ENCODE peak calls at places on chromosomes 4 and X, in ten cellular contexts. B, I, S, L, T, K, H, Q, V and W are unnamed samples.

GRCh38 chr4:122819708-122820449 is 6.8 kb upstream of the FGF2 start:
- DNase-seq in K (no peak), B (no peak), V (no peak), S (no peak), L (peak), H (no peak), I (peak), Q (no peak), T (no peak), W (peak)

GRCh38 chrX:81195712-81196111 is 6.0 kb downstream of the HMGN5 start:
- DNase-seq in I (peak), H (peak), S (no peak), K (peak), T (no peak), V (peak), B (peak), Q (no peak), L (peak), W (peak)

GRCh38 chr4:137705171-137705783 is 173.0 kb upstream of the PCDH18 start:
- DNase-seq in I (peak), L (peak), H (no peak), B (no peak), T (no peak), S (no peak), V (no peak), K (peak), Q (no peak), W (peak)

GRCh38 chr4:152464030-152464823 is 71.7 kb downstream of the FBXW7 start:
- DNase-seq in K (no peak), I (no peak), Q (no peak), L (no peak), B (no peak), S (no peak), V (no peak), H (no peak), T (no peak), W (no peak)

GRCh38 chrX:13194291-13195103 is 125.4 kb downstream of the ATXN3L start:
- DNase-seq in L (peak), V (no peak), H (no peak), T (no peak), Q (no peak), B (no peak), K (no peak), I (peak), S (no peak), W (no peak)

GRCh38 chrX:15679246-15679645 is 14.6 kb upstream of the CLTRN start:
- DNase-seq in T (no peak), V (no peak), B (no peak), K (no peak), S (no peak), I (no peak), L (peak), H (no peak), Q (no peak), W (peak)

GRCh38 chr4:13484749-13485345 is 707 bp upstream of the RAB28 start:
- DNase-seq in I (peak), Q (no peak), T (no peak), V (peak), H (no peak), S (no peak), B (no peak), L (peak), K (peak), W (peak)

GRCh38 chr4:24594887-24595286 is 10.5 kb upstream of the DHX15 start:
- DNase-seq in V (peak), I (no peak), B (no peak), T (no peak), K (peak), L (peak), S (no peak), Q (no peak), H (no peak), W (no peak)

GRCh38 chr4:6991771-6992557 is 51.2 kb upstream of the TADA2B start:
- DNase-seq in K (peak), T (no peak), B (no peak), Q (no peak), L (peak), I (peak), H (peak), S (no peak), V (no peak), W (peak)

GRCh38 chrX:87941841-87942240 is 424.2 kb downstream of the KLHL4 start:
- DNase-seq in T (no peak), B (no peak), H (no peak), S (no peak), L (peak), K (no peak), Q (no peak), V (no peak), I (no peak), W (no peak)

GRCh38 chr4:30950737-30951136 is 230.6 kb downstream of the PCDH7 start:
- DNase-seq in K (no peak), Q (no peak), I (no peak), T (peak), S (no peak), H (no peak), L (peak), V (no peak), B (no peak), W (no peak)

GRCh38 chrX:17120816-17121215 is 174.4 kb downstream of the REPS2 start:
- DNase-seq in L (no peak), B (no peak), Q (no peak), K (no peak), S (no peak), T (no peak), V (no peak), H (no peak), I (no peak), W (no peak)

GRCh38 chrX:154462396-154462795 is 4.3 kb downstream of the PLXNA3 start:
- DNase-seq in H (no peak), K (no peak), V (no peak), T (no peak), L (no peak), B (no peak), Q (no peak), S (no peak), I (no peak), W (no peak)

GRCh38 chr4:127708985-127709384 is 21.2 kb upstream of the SLC25A31 start:
- DNase-seq in V (peak), I (peak), T (peak), B (no peak), Q (no peak), K (peak), L (peak), H (peak), S (no peak), W (peak)

GRCh38 chrX:32877592-32877991 is 333.8 kb downstream of the DMD start:
- DNase-seq in T (peak), V (no peak), Q (no peak), L (peak), I (no peak), K (peak), S (no peak), B (no peak), H (no peak), W (no peak)

GRCh38 chr4:156347412-156348075 is 393.9 kb upstream of the CTSO start:
- DNase-seq in Q (no peak), S (no peak), V (no peak), B (no peak), K (no peak), H (no peak), L (peak), I (peak), T (no peak), W (peak)

GRCh38 chr4:159283697-159284492 is 181.0 kb downstream of the RAPGEF2 start:
- DNase-seq in V (no peak), T (no peak), H (no peak), L (peak), B (no peak), I (peak), S (no peak), K (peak), Q (no peak), W (peak)

GRCh38 chr4:6772223-6772928 is 10.2 kb upstream of the KIAA0232 start:
- DNase-seq in H (peak), L (peak), K (peak), T (no peak), Q (no peak), I (peak), B (no peak), S (no peak), V (no peak), W (no peak)

GRCh38 chr4:113951263-113951662 is 28.2 kb downstream of the ARSJ start:
- DNase-seq in K (peak), B (no peak), Q (no peak), L (no peak), S (no peak), T (no peak), V (no peak), H (no peak), I (peak), W (peak)

GRCh38 chr4:71206763-71207162 is 132.1 kb upstream of the SLC4A4 start:
- DNase-seq in T (no peak), I (peak), V (no peak), L (no peak), S (no peak), H (no peak), K (no peak), B (no peak), Q (no peak), W (peak)

GRCh38 chr4:71189471-71189870 is 149.3 kb upstream of the SLC4A4 start:
- DNase-seq in T (no peak), V (no peak), K (peak), S (no peak), B (no peak), Q (no peak), H (no peak), L (no peak), I (peak), W (no peak)

GRCh38 chr4:11368701-11369115 is 60.0 kb downstream of the HS3ST1 start:
- DNase-seq in H (no peak), B (no peak), L (no peak), T (peak), S (peak), V (no peak), I (no peak), K (no peak), Q (peak), W (no peak)

GRCh38 chrX:140501321-140501720 is 3.5 kb downstream of the SOX3 start:
- DNase-seq in I (no peak), H (no peak), V (no peak), Q (no peak), S (no peak), L (no peak), T (no peak), K (no peak), B (no peak), W (no peak)

GRCh38 chr4:158523990-158524545 is 2.4 kb downstream of the RXFP1 start:
- DNase-seq in V (no peak), Q (no peak), B (no peak), H (no peak), T (no peak), L (peak), S (no peak), I (no peak), K (no peak), W (no peak)

GRCh38 chrX:54530358-54530900 is 410 bp downstream of the GNL3L start:
- DNase-seq in B (no peak), H (no peak), I (peak), S (no peak), L (no peak), T (no peak), K (peak), Q (no peak), V (no peak), W (no peak)

GRCh38 chr4:156974264-156974663 is 2.7 kb upstream of the PDGFC start:
- DNase-seq in V (no peak), T (no peak), S (no peak), B (no peak), Q (no peak), K (peak), L (no peak), H (no peak), I (peak), W (peak)

GRCh38 chr4:152340818-152341217 is 195.1 kb downstream of the FBXW7 start:
- DNase-seq in I (no peak), B (no peak), T (no peak), K (no peak), Q (no peak), L (no peak), H (no peak), S (no peak), V (no peak), W (peak)

GRCh38 chrX:151564035-151564434 is 560 bp downstream of the PASD1 start:
- DNase-seq in S (no peak), Q (peak), T (no peak), V (no peak), H (no peak), I (no peak), B (no peak), K (no peak), L (no peak), W (no peak)
- H3K4me3 ChIP-seq in S (no peak), Q (no peak), T (no peak), V (no peak), H (no peak), I (no peak), B (no peak), K (no peak), L (no peak), W (no peak)

GRCh38 chrX:38985945-38986344 is 184.7 kb downstream of the MID1IP1 start:
- DNase-seq in S (no peak), Q (no peak), B (no peak), I (no peak), V (no peak), L (no peak), K (no peak), H (no peak), T (no peak), W (no peak)

GRCh38 chrX:38982843-38983242 is 181.6 kb downstream of the MID1IP1 start:
- DNase-seq in H (no peak), I (no peak), L (no peak), S (no peak), T (no peak), B (no peak), V (no peak), K (no peak), Q (no peak), W (no peak)

GRCh38 chrX:38986586-38986985 is 185.3 kb downstream of the MID1IP1 start:
- DNase-seq in B (no peak), Q (no peak), I (no peak), S (no peak), V (no peak), T (no peak), K (no peak), H (no peak), L (no peak), W (no peak)

GRCh38 chrX:38987135-38987780 is 186.0 kb downstream of the MID1IP1 start:
- DNase-seq in V (no peak), T (no peak), I (peak), H (no peak), K (no peak), S (peak), Q (peak), L (no peak), B (no peak), W (peak)

DNA sequence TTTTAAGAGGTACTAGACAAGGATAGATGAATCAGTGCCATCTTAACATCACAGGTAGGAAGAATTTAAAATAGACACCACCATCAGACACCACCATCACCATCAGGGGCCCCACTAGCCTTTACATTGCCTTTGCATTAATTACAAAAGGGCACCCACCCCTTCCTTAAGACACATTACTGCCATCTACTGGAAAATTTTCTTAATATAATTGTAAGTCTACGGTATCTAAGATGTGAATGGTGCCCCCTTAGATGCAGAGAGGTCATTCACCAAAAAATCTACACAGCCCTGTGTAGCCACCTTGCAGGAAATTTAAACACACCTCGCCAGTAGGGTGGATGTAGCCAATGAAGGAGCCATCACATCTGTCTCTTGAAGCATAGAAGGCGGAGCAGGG is 184.1 kb downstream of the MID1IP1 start:
- DNase-seq in L (peak), B (no peak), K (peak), V (peak), I (peak), Q (no peak), T (no peak), H (no peak), S (no peak), W (peak)
- TF ChIP-seq CTCF in L (peak), B (no peak), K (no peak), V (peak), I (peak), Q (peak), T (peak), H (peak), S (no peak), W (peak)

GRCh38 chr4:184289179-184289535 is 71.5 kb upstream of the ENPP6 start:
- DNase-seq in V (no peak), I (no peak), K (no peak), H (no peak), L (no peak), Q (no peak), T (no peak), B (no peak), S (no peak), W (no peak)

GRCh38 chr4:184284742-184285141 is 67.1 kb upstream of the ENPP6 start:
- DNase-seq in I (no peak), H (no peak), K (no peak), Q (no peak), V (no peak), L (no peak), S (no peak), T (no peak), B (no peak), W (no peak)

GRCh38 chr4:184288451-184289178 is 70.9 kb upstream of the ENPP6 start:
- DNase-seq in S (no peak), L (no peak), V (no peak), B (no peak), H (no peak), K (no peak), I (no peak), Q (no peak), T (no peak), W (no peak)

GRCh38 chr4:184286346-184286745 is 68.7 kb upstream of the ENPP6 start:
- DNase-seq in I (peak), V (no peak), B (no peak), L (no peak), H (no peak), T (no peak), K (peak), S (no peak), Q (no peak), W (no peak)

GRCh38 chr4:184287697-184288255 is 70.1 kb upstream of the ENPP6 start:
- DNase-seq in T (no peak), K (peak), L (peak), H (peak), V (no peak), B (peak), Q (no peak), S (no peak), I (peak), W (peak)
- H3K4me3 ChIP-seq in T (no peak), K (no peak), L (no peak), H (no peak), V (no peak), B (no peak), Q (no peak), S (no peak), I (no peak), W (no peak)

DNA sequence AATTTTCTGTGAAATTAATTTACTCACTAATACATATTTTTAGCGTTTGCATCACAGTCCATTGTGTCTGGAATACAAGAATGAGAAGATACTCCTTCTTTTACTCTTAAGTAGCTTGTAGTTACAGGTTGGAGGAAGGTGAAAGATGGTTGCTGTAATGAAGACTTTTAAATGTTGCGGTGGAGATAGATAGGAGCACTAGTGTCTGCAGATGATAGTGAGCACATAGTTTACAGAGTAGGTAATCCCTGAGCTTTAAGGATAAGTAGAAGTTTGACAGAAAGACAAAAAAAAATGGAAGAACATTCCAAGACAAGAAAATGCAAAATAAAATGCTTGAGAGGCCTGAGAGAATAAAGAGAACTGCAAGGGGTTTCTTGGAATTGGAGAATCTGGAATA is 5.4 kb upstream of the SLC39A8 start:
- DNase-seq in K (no peak), L (no peak), V (no peak), B (no peak), Q (no peak), S (no peak), I (no peak), H (no peak), T (no peak), W (no peak)
- TF ChIP-seq CTCF in K (no peak), L (no peak), V (no peak), B (no peak), Q (no peak), S (no peak), I (no peak), H (no peak), T (no peak), W (no peak)

GRCh38 chr4:55124337-55125076 is 888 bp downstream of the KDR start:
- DNase-seq in V (no peak), H (no peak), L (no peak), T (no peak), S (peak), I (no peak), K (peak), Q (peak), B (no peak), W (peak)

GRCh38 chr4:55125087-55125721 is at the start of gene KDR:
- DNase-seq in L (peak), V (no peak), K (peak), B (peak), Q (peak), H (no peak), T (no peak), I (peak), S (peak), W (peak)

GRCh38 chr4:55127521-55127920 is 2.1 kb upstream of the KDR start:
- DNase-seq in L (no peak), S (no peak), Q (no peak), I (no peak), B (no peak), V (no peak), H (no peak), T (no peak), K (peak), W (no peak)

GRCh38 chr4:55127053-55127452 is 1.7 kb upstream of the KDR start:
- DNase-seq in S (no peak), V (no peak), T (no peak), I (no peak), K (no peak), H (no peak), Q (no peak), B (no peak), L (no peak), W (no peak)

GRCh38 chr4:55125763-55126541 is 557 bp upstream of the KDR start:
- DNase-seq in S (no peak), B (no peak), T (no peak), V (no peak), H (no peak), K (peak), Q (no peak), L (no peak), I (peak), W (peak)
- H3K4me3 ChIP-seq in S (no peak), B (peak), T (peak), V (peak), H (peak), K (peak), Q (peak), L (peak), I (peak), W (peak)

DNA sequence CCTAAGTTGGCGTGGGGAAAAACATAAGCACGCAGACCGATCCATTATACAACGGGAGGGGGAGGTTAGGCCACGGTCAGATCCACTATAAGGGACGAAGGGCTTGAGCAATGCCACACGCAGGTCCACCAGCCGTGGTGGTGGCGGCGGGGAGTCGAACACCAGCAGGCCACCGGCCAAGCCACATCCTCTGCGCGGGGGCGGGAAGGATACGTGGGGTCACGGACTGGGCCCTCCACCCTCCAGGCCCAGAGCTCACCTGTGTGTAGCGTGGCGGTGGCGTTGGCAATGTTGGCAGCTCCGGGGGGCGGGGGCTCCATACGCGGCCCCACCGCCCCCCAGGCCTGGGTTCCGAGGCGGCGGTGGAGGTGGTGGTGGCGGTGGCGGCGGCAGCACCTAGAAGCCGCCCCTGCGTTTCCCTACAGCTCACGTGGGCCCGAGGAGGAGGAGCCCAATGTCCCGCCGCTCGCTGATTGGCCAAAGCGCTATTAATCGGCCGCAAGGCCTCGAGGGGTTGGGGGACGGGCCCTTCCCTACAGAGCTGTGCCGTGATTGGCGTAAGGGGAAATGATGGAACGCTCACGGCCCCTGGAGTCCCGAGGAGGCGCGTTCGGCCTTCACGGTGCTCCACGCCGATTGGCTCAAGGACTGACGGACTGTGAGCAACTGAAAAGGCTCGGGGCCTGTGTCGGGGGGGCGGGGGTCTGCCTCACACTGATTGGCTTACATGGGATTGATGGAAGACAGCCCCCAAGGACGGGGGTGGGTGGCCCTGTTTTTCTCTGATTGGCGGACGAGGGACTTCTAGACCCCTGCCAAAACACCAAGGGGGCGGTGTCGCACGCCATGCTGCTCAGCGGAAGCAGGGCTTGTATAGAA is at the start of gene ELK1:
- DNase-seq in B (peak), H (peak), S (peak), L (peak), Q (peak), T (peak), K (peak), I (peak), V (peak), W (peak)
- TF ChIP-seq CTCF in B (no peak), H (no peak), S (no peak), L (no peak), Q (no peak), T (no peak), K (no peak), I (no peak), V (no peak), W (no peak)